ENCODE peak calls at places on chromosomes 6 and 20, in ten cellular contexts. C is CD8-positive, alpha-beta memory T cell; W is GM04504; Z is RPMI8226; D is AG04450; E is amygdala; L is D721Med; G is breast epithelium; U is substantia nigra; V is T-helper 9 cell. R is an unnamed sample.

GRCh38 chr6:35496851-35497570 is at the start of gene TEAD3:
- DNase-seq in Z (peak; percentile 73), V (peak; percentile 50), G (peak; percentile 72), L (peak; percentile 90), E (no peak), W (peak; percentile 31), C (peak; percentile 51), D (no peak), U (no peak), R (peak; percentile 97)

GRCh38 chr6:158767714-158768113 is 51.5 kb downstream of the EZR start:
- DNase-seq in E (no peak), L (no peak), C (no peak), V (no peak), G (no peak), Z (no peak), U (no peak), W (no peak), D (no peak), R (no peak)

GRCh38 chr6:138988469-138988834 is 399 bp upstream of the REPS1 start:
- DNase-seq in V (no peak), U (no peak), W (no peak), C (no peak), E (no peak), Z (peak; percentile 9), G (no peak), L (no peak), D (no peak), R (no peak)

GRCh38 chr20:63321148-63321831 is 28.3 kb downstream of the COL20A1 start:
- DNase-seq in E (no peak), Z (no peak), U (no peak), W (no peak), D (no peak), L (no peak), G (no peak), C (no peak), V (no peak), R (no peak)

GRCh38 chr6:112282217-112282616 is 27.9 kb upstream of the LAMA4 start:
- DNase-seq in D (peak; percentile 82), E (no peak), L (no peak), W (peak; percentile 79), U (no peak), G (no peak), C (no peak), V (no peak), Z (peak; percentile 8), R (no peak)

GRCh38 chr6:165573671-165574070 is 89.4 kb downstream of the PDE10A start:
- DNase-seq in E (no peak), G (no peak), U (no peak), Z (no peak), W (no peak), D (no peak), V (no peak), L (no peak), C (no peak), R (no peak)

GRCh38 chr6:154543638-154544037 is 33.2 kb upstream of the CNKSR3 start:
- DNase-seq in D (no peak), V (no peak), E (no peak), C (no peak), G (no peak), Z (no peak), W (no peak), L (no peak), U (no peak), R (no peak)

GRCh38 chr6:25354078-25354940 is 75.1 kb downstream of the CARMIL1 start:
- DNase-seq in C (no peak), Z (no peak), D (no peak), V (no peak), U (no peak), G (no peak), W (peak; percentile 23), L (no peak), E (no peak), R (no peak)

GRCh38 chr6:139256087-139256486 is 35.7 kb downstream of the TXLNB start:
- DNase-seq in L (no peak), V (no peak), Z (no peak), U (no peak), G (no peak), D (peak; percentile 57), E (no peak), W (peak; percentile 65), C (no peak), R (no peak)

GRCh38 chr6:42294759-42295158 is 77.1 kb upstream of the MRPS10 start:
- DNase-seq in W (no peak), Z (no peak), C (no peak), E (no peak), G (no peak), D (no peak), U (no peak), L (no peak), V (no peak), R (no peak)

GRCh38 chr6:160277546-160277945 is 18.9 kb upstream of the SLC22A2 start:
- DNase-seq in W (no peak), D (no peak), G (no peak), V (no peak), L (no peak), U (no peak), C (no peak), E (no peak), Z (no peak), R (no peak)

GRCh38 chr20:61753196-61753942 is 312.3 kb downstream of the TAF4 start:
- DNase-seq in U (no peak), G (peak; percentile 5), C (no peak), E (no peak), W (peak; percentile 56), L (no peak), D (peak; percentile 7), Z (peak; percentile 48), V (no peak), R (no peak)

GRCh38 chr20:64084209-64085152 is at the start of gene LKAAEAR1:
- DNase-seq in W (no peak), V (no peak), E (no peak), Z (no peak), L (no peak), D (no peak), C (no peak), U (no peak), G (no peak), R (no peak)

GRCh38 chr6:132687306-132687705 is 26.5 kb downstream of the VNN1 start:
- DNase-seq in D (no peak), W (no peak), E (no peak), V (no peak), L (no peak), U (no peak), Z (no peak), G (no peak), C (no peak), R (no peak)

GRCh38 chr6:127119361-127120108 is 1.1 kb downstream of the RSPO3 start:
- DNase-seq in V (no peak), G (peak; percentile 50), D (no peak), C (no peak), E (no peak), Z (peak; percentile 5), L (no peak), U (no peak), W (no peak), R (no peak)

GRCh38 chr6:165987483-165988305 is 180.0 kb downstream of the TBXT start:
- DNase-seq in D (peak; percentile 85), E (no peak), G (no peak), V (no peak), W (no peak), L (no peak), U (peak; percentile 29), C (no peak), Z (peak; percentile 13), R (peak; percentile 89)

GRCh38 chr6:26183581-26184408 is 96.6 kb downstream of the HFE start:
- DNase-seq in C (peak; percentile 77), E (no peak), D (peak; percentile 72), V (peak; percentile 20), Z (no peak), U (no peak), G (no peak), W (peak; percentile 75), L (no peak), R (no peak)

GRCh38 chr6:78502386-78502887 is 364.9 kb upstream of the IRAK1BP1 start:
- DNase-seq in U (no peak), L (no peak), D (no peak), V (no peak), G (no peak), Z (no peak), C (no peak), E (no peak), W (no peak), R (no peak)

GRCh38 chr6:108798672-108799355 is 49.4 kb upstream of the ARMC2 start:
- DNase-seq in D (no peak), C (peak; percentile 64), E (no peak), L (peak; percentile 38), U (no peak), G (no peak), W (no peak), V (peak; percentile 34), Z (no peak), R (no peak)

GRCh38 chr6:122778961-122779671 is 400 bp upstream of the FABP7 start:
- DNase-seq in G (no peak), Z (no peak), L (no peak), V (no peak), D (no peak), U (no peak), C (no peak), W (no peak), E (no peak), R (no peak)

GRCh38 chr20:10328897-10329255 is 105.1 kb downstream of the MKKS start:
- DNase-seq in D (no peak), C (no peak), G (no peak), W (no peak), U (no peak), Z (no peak), L (no peak), E (no peak), V (no peak), R (no peak)

GRCh38 chr6:7589221-7589620 is 777 bp upstream of the SNRNP48 start:
- DNase-seq in U (no peak), Z (no peak), W (no peak), C (no peak), D (no peak), E (no peak), G (no peak), L (no peak), V (no peak), R (no peak)

GRCh38 chr20:48797275-48797825 is 30.4 kb downstream of the PREX1 start:
- DNase-seq in U (peak; percentile 64), G (no peak), C (no peak), L (no peak), E (peak; percentile 44), D (no peak), W (no peak), V (no peak), Z (peak; percentile 60), R (no peak)

GRCh38 chr6:3665608-3666007 is 85.9 kb downstream of the PXDC1 start:
- DNase-seq in E (no peak), W (no peak), D (no peak), G (no peak), U (no peak), C (no peak), L (no peak), Z (no peak), V (no peak), R (no peak)

GRCh38 chr6:141463237-141463977 is 669.3 kb upstream of the GJE1 start:
- DNase-seq in G (no peak), D (no peak), Z (no peak), V (no peak), L (no peak), W (no peak), C (no peak), U (no peak), E (no peak), R (no peak)

GRCh38 chr20:60050193-60050960 is 92.2 kb downstream of the CDH26 start:
- DNase-seq in L (peak; percentile 61), Z (peak; percentile 52), D (no peak), C (no peak), U (no peak), E (no peak), V (no peak), W (no peak), G (no peak), R (no peak)

GRCh38 chr6:85516168-85516567 is 66.3 kb downstream of the NT5E start:
- DNase-seq in G (no peak), U (no peak), C (no peak), Z (no peak), V (no peak), L (no peak), W (no peak), E (no peak), D (no peak), R (no peak)

GRCh38 chr6:166673309-166673708 is 46.3 kb upstream of the RPS6KA2 start:
- DNase-seq in W (no peak), C (no peak), U (no peak), G (peak; percentile 15), D (no peak), L (no peak), Z (no peak), E (no peak), V (no peak), R (no peak)

R was measured in 8988T.